ENCODE peak calls at places on chromosomes 11 and 22, in eight cellular contexts. C, J, I, F, G, T, K and N are unnamed samples.

GRCh38 chr11:59097113-59097708 is 9.8 kb upstream of the FAM111B start:
- DNase-seq in C (peak; percentile 55), J (no peak), I (no peak), F (no peak), G (peak; percentile 69), T (peak; percentile 52), K (peak; percentile 58), N (peak; percentile 41)

GRCh38 chr22:30240541-30241417 is 5.8 kb downstream of the LIF start:
- DNase-seq in C (peak; percentile 50), J (no peak), I (no peak), F (no peak), G (no peak), T (no peak), K (no peak), N (no peak)

GRCh38 chr22:19723165-19723989 is at the start of gene GP1BB:
- DNase-seq in C (no peak), J (no peak), I (no peak), F (no peak), G (no peak), T (no peak), K (no peak), N (no peak)

GRCh38 chr11:82682003-82682751 is 51.5 kb downstream of the FAM181B start:
- DNase-seq in C (peak; percentile 69), J (no peak), I (no peak), F (peak; percentile 47), G (peak; percentile 70), T (peak; percentile 46), K (peak; percentile 38), N (no peak)

GRCh38 chr22:25841775-25842174 is 99.8 kb downstream of the MYO18B start:
- DNase-seq in C (no peak), J (no peak), I (no peak), F (no peak), G (no peak), T (no peak), K (no peak), N (no peak)

GRCh38 chr11:123221074-123221473 is 26.0 kb upstream of the CLMP start:
- DNase-seq in C (no peak), J (no peak), I (no peak), F (no peak), G (peak; percentile 38), T (no peak), K (no peak), N (no peak)

GRCh38 chr11:68711114-68711513 is 26.8 kb downstream of the GAL start:
- DNase-seq in C (no peak), J (no peak), I (no peak), F (no peak), G (no peak), T (no peak), K (no peak), N (no peak)

GRCh38 chr22:37777122-37777687 is 30.5 kb upstream of the GCAT start:
- DNase-seq in C (peak; percentile 82), J (no peak), I (no peak), F (peak; percentile 83), G (peak; percentile 86), T (peak; percentile 85), K (no peak), N (peak; percentile 92)

GRCh38 chr11:34706709-34707461 is 86.0 kb downstream of the EHF start:
- DNase-seq in C (peak; percentile 23), J (no peak), I (no peak), F (no peak), G (no peak), T (no peak), K (no peak), N (no peak)

GRCh38 chr11:120660024-120660565 is 148.5 kb downstream of the GRIK4 start:
- DNase-seq in C (peak; percentile 39), J (no peak), I (no peak), F (no peak), G (peak; percentile 20), T (peak; percentile 43), K (no peak), N (no peak)

GRCh38 chr11:44018127-44018521 is 29.7 kb upstream of the ACCSL start:
- DNase-seq in C (no peak), J (no peak), I (no peak), F (no peak), G (no peak), T (no peak), K (no peak), N (peak; percentile 86)

GRCh38 chr22:44906248-44906936 is 103.4 kb downstream of the PHF21B start:
- DNase-seq in C (no peak), J (peak; percentile 34), I (no peak), F (no peak), G (no peak), T (no peak), K (no peak), N (peak; percentile 61)

GRCh38 chr11:62842171-62842717 is 2.9 kb upstream of the WDR74 start:
- DNase-seq in C (no peak), J (peak; percentile 75), I (peak; percentile 45), F (peak; percentile 27), G (peak; percentile 46), T (no peak), K (no peak), N (peak; percentile 32)